ENCODE peak calls at places on chromosomes 12 and 14, in eight cellular contexts. J, E, Z, S, H, O, F and K are unnamed samples.

GRCh38 chr14:50943261-50943942 is 881 bp downstream of the PYGL start:
- DNase-seq in J (no peak), E (peak), Z (peak), S (no peak), H (no peak), O (peak), F (no peak), K (no peak)

GRCh38 chr12:8026282-8026637 is 6.3 kb upstream of the FOXJ2 start:
- DNase-seq in J (no peak), E (peak), Z (no peak), S (no peak), H (peak), O (no peak), F (no peak), K (no peak)

GRCh38 chr12:65879878-65880277 is 55.6 kb downstream of the HMGA2 start:
- DNase-seq in J (no peak), E (peak), Z (peak), S (peak), H (no peak), O (no peak), F (no peak), K (no peak)

GRCh38 chr12:51391047-51391837 is at the start of gene GALNT6:
- DNase-seq in J (no peak), E (peak), Z (peak), S (no peak), H (no peak), O (peak), F (peak), K (peak)

GRCh38 chr12:47722136-47722834 is 3.0 kb downstream of the ENDOU start:
- DNase-seq in J (no peak), E (no peak), Z (no peak), S (no peak), H (no peak), O (no peak), F (no peak), K (no peak)

GRCh38 chr12:4562034-4562657 is at the start of gene DYRK4:
- DNase-seq in J (peak), E (peak), Z (peak), S (peak), H (no peak), O (peak), F (peak), K (peak)

GRCh38 chr14:88346048-88346639 is 23.1 kb upstream of the KCNK10 start:
- DNase-seq in J (no peak), E (no peak), Z (peak), S (no peak), H (no peak), O (peak), F (no peak), K (no peak)

GRCh38 chr14:104143521-104144452 is 5.4 kb downstream of the KIF26A start:
- DNase-seq in J (no peak), E (no peak), Z (no peak), S (no peak), H (no peak), O (no peak), F (no peak), K (no peak)

GRCh38 chr14:37650356-37651037 is 55.1 kb downstream of the TTC6 start:
- DNase-seq in J (no peak), E (no peak), Z (no peak), S (peak), H (no peak), O (peak), F (no peak), K (no peak)

GRCh38 chr14:28875937-28876910 is 109.6 kb downstream of the FOXG1 start:
- DNase-seq in J (no peak), E (no peak), Z (no peak), S (no peak), H (no peak), O (no peak), F (no peak), K (no peak)

GRCh38 chr14:95490727-95491451 is 25.6 kb downstream of the SYNE3 start:
- DNase-seq in J (no peak), E (no peak), Z (no peak), S (no peak), H (no peak), O (peak), F (no peak), K (no peak)

GRCh38 chr14:33682746-33683145 is 268.1 kb downstream of the EGLN3 start:
- DNase-seq in J (no peak), E (no peak), Z (peak), S (peak), H (no peak), O (no peak), F (no peak), K (no peak)

GRCh38 chr12:1473418-1473817 is 121.0 kb downstream of the FBXL14 start:
- DNase-seq in J (no peak), E (no peak), Z (peak), S (no peak), H (no peak), O (no peak), F (no peak), K (no peak)

GRCh38 chr14:49861923-49862673 is 9.5 kb upstream of the NEMF start:
- DNase-seq in J (peak), E (peak), Z (peak), S (peak), H (peak), O (peak), F (peak), K (peak)

GRCh38 chr14:33949051-33950037 is 1.5 kb downstream of the EGLN3 start:
- DNase-seq in J (no peak), E (no peak), Z (no peak), S (no peak), H (no peak), O (no peak), F (no peak), K (no peak)